ENCODE peak calls at places on chromosome 11, in four cellular contexts. U, V, Z and Q are unnamed samples.

GRCh38 chr11:66112640-66113098 is 42.6 kb downstream of the PACS1 start:
- DNase-seq in U (no peak), V (no peak), Z (peak; percentile 94), Q (no peak)

GRCh38 chr11:64770120-64770519 is 8.2 kb downstream of the SF1 start:
- DNase-seq in U (no peak), Z (no peak), V (no peak), Q (no peak)

GRCh38 chr11:3001496-3001895 is 9.4 kb upstream of the NAP1L4 start:
- DNase-seq in Z (no peak), V (no peak), U (no peak), Q (no peak)

GRCh38 chr11:61369372-61370348 is 7.5 kb downstream of the TMEM138 start:
- DNase-seq in U (no peak), V (no peak), Z (no peak), Q (no peak)

GRCh38 chr11:98601181-98601773 is 419.5 kb upstream of the CNTN5 start:
- DNase-seq in Z (no peak), U (no peak), V (no peak), Q (no peak)

GRCh38 chr11:253160-253885 is 16.5 kb downstream of the PSMD13 start:
- DNase-seq in V (no peak), Z (no peak), U (no peak), Q (no peak)

GRCh38 chr11:72301486-72301885 is 57.5 kb upstream of the PHOX2A start:
- DNase-seq in V (no peak), Z (no peak), U (no peak), Q (no peak)

GRCh38 chr11:123245567-123245966 is 50.5 kb upstream of the CLMP start:
- DNase-seq in U (no peak), Z (no peak), V (no peak), Q (no peak)

GRCh38 chr11:102312656-102313055 is 4.6 kb upstream of the BIRC3 start:
- DNase-seq in V (no peak), Z (peak; percentile 29), U (no peak), Q (no peak)

GRCh38 chr11:17653606-17654005 is 65.8 kb upstream of the MYOD1 start:
- DNase-seq in V (no peak), U (no peak), Z (no peak), Q (no peak)

GRCh38 chr11:34988294-34989255 is 72.2 kb downstream of the PDHX start:
- DNase-seq in Z (no peak), V (no peak), U (no peak), Q (no peak)

GRCh38 chr11:21896216-21896615 is 296.7 kb upstream of the ANO5 start:
- DNase-seq in V (no peak), U (no peak), Z (no peak), Q (no peak)

GRCh38 chr11:79744941-79745340 is 304.1 kb upstream of the TENM4 start:
- DNase-seq in U (no peak), V (no peak), Z (no peak), Q (no peak)

GRCh38 chr11:119999220-119999619 is 138.7 kb downstream of the TRIM29 start:
- DNase-seq in V (no peak), U (no peak), Z (no peak), Q (peak; percentile 15)

GRCh38 chr11:69312418-69313399 is 18.8 kb downstream of the MYEOV start:
- DNase-seq in Z (peak; percentile 84), U (no peak), V (no peak), Q (no peak)

GRCh38 chr11:116638463-116638862 is 134.3 kb downstream of the BUD13 start:
- DNase-seq in V (no peak), Z (no peak), U (no peak), Q (no peak)

GRCh38 chr11:65861533-65862183 is 1.4 kb downstream of the MUS81 start:
- DNase-seq in V (no peak), U (no peak), Z (no peak), Q (no peak)

GRCh38 chr11:88555018-88555828 is 217.7 kb upstream of the CTSC start:
- DNase-seq in U (no peak), V (no peak), Z (peak; percentile 41), Q (no peak)

GRCh38 chr11:20131744-20132666 is 28.3 kb downstream of the DBX1 start:
- DNase-seq in Z (peak; percentile 74), U (peak; percentile 46), V (no peak), Q (peak; percentile 33)

GRCh38 chr11:44380009-44380313 is 70.0 kb upstream of the ALX4 start:
- DNase-seq in Z (no peak), V (no peak), U (no peak), Q (no peak)

GRCh38 chr11:77175021-77175842 is 47.2 kb downstream of the MYO7A start:
- DNase-seq in V (no peak), U (no peak), Z (no peak), Q (peak; percentile 17)

GRCh38 chr11:19955660-19956059 is 204.6 kb downstream of the DBX1 start:
- DNase-seq in V (no peak), Z (no peak), U (no peak), Q (no peak)

GRCh38 chr11:64396079-64396591 is 37.2 kb downstream of the RPS6KA4 start:
- DNase-seq in U (no peak), V (no peak), Z (no peak), Q (no peak)

GRCh38 chr11:130413383-130414106 is 14.9 kb downstream of the ADAMTS8 start:
- DNase-seq in V (no peak), U (no peak), Z (no peak), Q (no peak)

GRCh38 chr11:71962428-71963038 is 33.7 kb downstream of the RNF121 start:
- DNase-seq in V (peak; percentile 14), Z (peak; percentile 31), U (no peak), Q (peak; percentile 13)

GRCh38 chr11:124591430-124591829 is 19.8 kb upstream of the PANX3 start:
- DNase-seq in V (no peak), Z (no peak), U (no peak), Q (no peak)